ENCODE peak calls at places on chromosomes 5 and 9, in four cellular contexts. One of them, this sample, is unnamed.

GRCh38 chr5:1436681-1437080 is 8.6 kb downstream of the SLC6A3 start:
- DNase-seq in posterior cingulate gyrus: no peak
- DNase-seq in activated T-helper 1 cell treated with anti-CD3 and anti-CD28 coated beads, Interleukin-2, amount 50 U/mL, for 16 hours: no peak
- DNase-seq in HFFc6: no peak
- DNase-seq in this sample: no peak

GRCh38 chr5:117872798-117873368 is 1115.5 kb downstream of the DTWD2 start:
- DNase-seq in posterior cingulate gyrus: no peak
- DNase-seq in HFFc6: no peak
- DNase-seq in activated T-helper 1 cell treated with anti-CD3 and anti-CD28 coated beads, Interleukin-2, amount 50 U/mL, for 16 hours: no peak
- DNase-seq in this sample: no peak

GRCh38 chr9:101176384-101176783 is 147.9 kb downstream of the PLPPR1 start:
- DNase-seq in HFFc6: no peak
- DNase-seq in activated T-helper 1 cell treated with anti-CD3 and anti-CD28 coated beads, Interleukin-2, amount 50 U/mL, for 16 hours: no peak
- DNase-seq in posterior cingulate gyrus: no peak
- DNase-seq in this sample: no peak

GRCh38 chr9:132026932-132027585 is 52.6 kb downstream of the MED27 start:
- DNase-seq in HFFc6: peak; percentile 85
- DNase-seq in activated T-helper 1 cell treated with anti-CD3 and anti-CD28 coated beads, Interleukin-2, amount 50 U/mL, for 16 hours: no peak
- DNase-seq in posterior cingulate gyrus: no peak
- DNase-seq in this sample: no peak

GRCh38 chr9:133953621-133953975 is 38.5 kb downstream of the VAV2 start:
- DNase-seq in HFFc6: no peak
- DNase-seq in activated T-helper 1 cell treated with anti-CD3 and anti-CD28 coated beads, Interleukin-2, amount 50 U/mL, for 16 hours: no peak
- DNase-seq in posterior cingulate gyrus: peak; percentile 18
- DNase-seq in this sample: no peak

GRCh38 chr5:59296317-59297264 is 596.9 kb downstream of the PDE4D start:
- DNase-seq in activated T-helper 1 cell treated with anti-CD3 and anti-CD28 coated beads, Interleukin-2, amount 50 U/mL, for 16 hours: no peak
- DNase-seq in posterior cingulate gyrus: no peak
- DNase-seq in HFFc6: no peak
- DNase-seq in this sample: peak; percentile 59

GRCh38 chr9:121613009-121613766 is 38.2 kb upstream of the DAB2IP start:
- DNase-seq in HFFc6: no peak
- DNase-seq in activated T-helper 1 cell treated with anti-CD3 and anti-CD28 coated beads, Interleukin-2, amount 50 U/mL, for 16 hours: no peak
- DNase-seq in posterior cingulate gyrus: no peak
- DNase-seq in this sample: no peak

GRCh38 chr5:35030426-35030825 is 17.3 kb downstream of the AGXT2 start:
- DNase-seq in posterior cingulate gyrus: no peak
- DNase-seq in activated T-helper 1 cell treated with anti-CD3 and anti-CD28 coated beads, Interleukin-2, amount 50 U/mL, for 16 hours: no peak
- DNase-seq in HFFc6: no peak
- DNase-seq in this sample: no peak

GRCh38 chr9:75013735-75014134 is 14.4 kb downstream of the CARNMT1 start:
- DNase-seq in posterior cingulate gyrus: no peak
- DNase-seq in activated T-helper 1 cell treated with anti-CD3 and anti-CD28 coated beads, Interleukin-2, amount 50 U/mL, for 16 hours: no peak
- DNase-seq in HFFc6: no peak
- DNase-seq in this sample: no peak

GRCh38 chr9:137787786-137788505 is 89.6 kb upstream of the CACNA1B start:
- DNase-seq in posterior cingulate gyrus: no peak
- DNase-seq in activated T-helper 1 cell treated with anti-CD3 and anti-CD28 coated beads, Interleukin-2, amount 50 U/mL, for 16 hours: no peak
- DNase-seq in HFFc6: no peak
- DNase-seq in this sample: no peak

GRCh38 chr9:86434039-86434726 is 80.0 kb upstream of the TUT7 start:
- DNase-seq in posterior cingulate gyrus: no peak
- DNase-seq in activated T-helper 1 cell treated with anti-CD3 and anti-CD28 coated beads, Interleukin-2, amount 50 U/mL, for 16 hours: no peak
- DNase-seq in HFFc6: peak; percentile 69
- DNase-seq in this sample: peak; percentile 53

GRCh38 chr5:122498163-122498562 is 186.1 kb downstream of the SNCAIP start:
- DNase-seq in activated T-helper 1 cell treated with anti-CD3 and anti-CD28 coated beads, Interleukin-2, amount 50 U/mL, for 16 hours: no peak
- DNase-seq in posterior cingulate gyrus: no peak
- DNase-seq in HFFc6: no peak
- DNase-seq in this sample: no peak

GRCh38 chr5:57113486-57113885 is 60.4 kb upstream of the GPBP1 start:
- DNase-seq in posterior cingulate gyrus: no peak
- DNase-seq in activated T-helper 1 cell treated with anti-CD3 and anti-CD28 coated beads, Interleukin-2, amount 50 U/mL, for 16 hours: no peak
- DNase-seq in HFFc6: no peak
- DNase-seq in this sample: no peak

GRCh38 chr9:92626484-92626883 is 43.4 kb downstream of the IPPK start:
- DNase-seq in activated T-helper 1 cell treated with anti-CD3 and anti-CD28 coated beads, Interleukin-2, amount 50 U/mL, for 16 hours: no peak
- DNase-seq in HFFc6: no peak
- DNase-seq in posterior cingulate gyrus: no peak
- DNase-seq in this sample: no peak

GRCh38 chr9:109110326-109111014 is 9.3 kb downstream of the TMEM245 start:
- DNase-seq in HFFc6: peak; percentile 53
- DNase-seq in posterior cingulate gyrus: no peak
- DNase-seq in activated T-helper 1 cell treated with anti-CD3 and anti-CD28 coated beads, Interleukin-2, amount 50 U/mL, for 16 hours: no peak
- DNase-seq in this sample: peak; percentile 69

GRCh38 chr5:76641514-76642120 is 18.4 kb upstream of the F2RL2 start:
- DNase-seq in HFFc6: peak; percentile 60
- DNase-seq in activated T-helper 1 cell treated with anti-CD3 and anti-CD28 coated beads, Interleukin-2, amount 50 U/mL, for 16 hours: peak; percentile 25
- DNase-seq in posterior cingulate gyrus: no peak
- DNase-seq in this sample: peak; percentile 24

GRCh38 chr9:107465467-107466451 is 23.8 kb downstream of the KLF4 start:
- DNase-seq in activated T-helper 1 cell treated with anti-CD3 and anti-CD28 coated beads, Interleukin-2, amount 50 U/mL, for 16 hours: no peak
- DNase-seq in HFFc6: no peak
- DNase-seq in posterior cingulate gyrus: no peak
- DNase-seq in this sample: no peak

GRCh38 chr5:55993013-55993412 is 1.8 kb downstream of the IL6ST start:
- DNase-seq in activated T-helper 1 cell treated with anti-CD3 and anti-CD28 coated beads, Interleukin-2, amount 50 U/mL, for 16 hours: no peak
- DNase-seq in HFFc6: no peak
- DNase-seq in posterior cingulate gyrus: no peak
- DNase-seq in this sample: peak; percentile 4

GRCh38 chr9:14222149-14222835 is 91.6 kb downstream of the NFIB start:
- DNase-seq in activated T-helper 1 cell treated with anti-CD3 and anti-CD28 coated beads, Interleukin-2, amount 50 U/mL, for 16 hours: no peak
- DNase-seq in HFFc6: no peak
- DNase-seq in posterior cingulate gyrus: no peak
- DNase-seq in this sample: no peak

GRCh38 chr9:132043708-132044107 is 36.0 kb downstream of the MED27 start:
- DNase-seq in posterior cingulate gyrus: no peak
- DNase-seq in activated T-helper 1 cell treated with anti-CD3 and anti-CD28 coated beads, Interleukin-2, amount 50 U/mL, for 16 hours: no peak
- DNase-seq in HFFc6: no peak
- DNase-seq in this sample: no peak

GRCh38 chr9:21815643-21816042 is 13.2 kb downstream of the MTAP start:
- DNase-seq in posterior cingulate gyrus: no peak
- DNase-seq in activated T-helper 1 cell treated with anti-CD3 and anti-CD28 coated beads, Interleukin-2, amount 50 U/mL, for 16 hours: no peak
- DNase-seq in HFFc6: no peak
- DNase-seq in this sample: no peak

GRCh38 chr5:67028371-67028770 is 168.2 kb downstream of the CD180 start:
- DNase-seq in posterior cingulate gyrus: no peak
- DNase-seq in activated T-helper 1 cell treated with anti-CD3 and anti-CD28 coated beads, Interleukin-2, amount 50 U/mL, for 16 hours: no peak
- DNase-seq in HFFc6: peak; percentile 16
- DNase-seq in this sample: no peak

GRCh38 chr5:139304391-139305324 is 11.1 kb downstream of the MATR3 start:
- DNase-seq in activated T-helper 1 cell treated with anti-CD3 and anti-CD28 coated beads, Interleukin-2, amount 50 U/mL, for 16 hours: no peak
- DNase-seq in HFFc6: no peak
- DNase-seq in posterior cingulate gyrus: no peak
- DNase-seq in this sample: no peak

GRCh38 chr5:63121471-63121870 is 542.9 kb downstream of the LRRC70 start:
- DNase-seq in posterior cingulate gyrus: no peak
- DNase-seq in activated T-helper 1 cell treated with anti-CD3 and anti-CD28 coated beads, Interleukin-2, amount 50 U/mL, for 16 hours: no peak
- DNase-seq in HFFc6: no peak
- DNase-seq in this sample: no peak

GRCh38 chr5:3639175-3639574 is 43.5 kb downstream of the IRX1 start:
- DNase-seq in posterior cingulate gyrus: no peak
- DNase-seq in HFFc6: no peak
- DNase-seq in activated T-helper 1 cell treated with anti-CD3 and anti-CD28 coated beads, Interleukin-2, amount 50 U/mL, for 16 hours: no peak
- DNase-seq in this sample: no peak

GRCh38 chr9:135663857-135664256 is 748 bp downstream of the LCN9 start:
- DNase-seq in HFFc6: no peak
- DNase-seq in activated T-helper 1 cell treated with anti-CD3 and anti-CD28 coated beads, Interleukin-2, amount 50 U/mL, for 16 hours: no peak
- DNase-seq in posterior cingulate gyrus: no peak
- DNase-seq in this sample: no peak

GRCh38 chr9:136107155-136107952 is 11.3 kb downstream of the TMEM250 start:
- DNase-seq in posterior cingulate gyrus: no peak
- DNase-seq in activated T-helper 1 cell treated with anti-CD3 and anti-CD28 coated beads, Interleukin-2, amount 50 U/mL, for 16 hours: no peak
- DNase-seq in HFFc6: no peak
- DNase-seq in this sample: no peak

GRCh38 chr9:89606567-89607311 is 1.9 kb downstream of the GADD45G start:
- DNase-seq in posterior cingulate gyrus: no peak
- DNase-seq in activated T-helper 1 cell treated with anti-CD3 and anti-CD28 coated beads, Interleukin-2, amount 50 U/mL, for 16 hours: no peak
- DNase-seq in HFFc6: peak; percentile 30
- DNase-seq in this sample: peak; percentile 60

GRCh38 chr5:10276691-10277090 is 26.6 kb downstream of the CCT5 start:
- DNase-seq in HFFc6: no peak
- DNase-seq in activated T-helper 1 cell treated with anti-CD3 and anti-CD28 coated beads, Interleukin-2, amount 50 U/mL, for 16 hours: no peak
- DNase-seq in posterior cingulate gyrus: no peak
- DNase-seq in this sample: no peak

GRCh38 chr9:129208191-129209091 is 30.4 kb upstream of the IER5L start:
- DNase-seq in posterior cingulate gyrus: no peak
- DNase-seq in activated T-helper 1 cell treated with anti-CD3 and anti-CD28 coated beads, Interleukin-2, amount 50 U/mL, for 16 hours: peak; percentile 13
- DNase-seq in HFFc6: no peak
- DNase-seq in this sample: no peak

GRCh38 chr5:10264569-10264968 is 14.5 kb downstream of the CCT5 start:
- DNase-seq in posterior cingulate gyrus: no peak
- DNase-seq in HFFc6: peak; percentile 38
- DNase-seq in activated T-helper 1 cell treated with anti-CD3 and anti-CD28 coated beads, Interleukin-2, amount 50 U/mL, for 16 hours: no peak
- DNase-seq in this sample: no peak

GRCh38 chr5:137778772-137779564 is 24.8 kb upstream of the HNRNPA0 start:
- DNase-seq in posterior cingulate gyrus: no peak
- DNase-seq in activated T-helper 1 cell treated with anti-CD3 and anti-CD28 coated beads, Interleukin-2, amount 50 U/mL, for 16 hours: no peak
- DNase-seq in HFFc6: no peak
- DNase-seq in this sample: peak; percentile 34

GRCh38 chr5:101932599-101932998 is 363.5 kb downstream of the SLCO4C1 start:
- DNase-seq in posterior cingulate gyrus: no peak
- DNase-seq in HFFc6: no peak
- DNase-seq in activated T-helper 1 cell treated with anti-CD3 and anti-CD28 coated beads, Interleukin-2, amount 50 U/mL, for 16 hours: no peak
- DNase-seq in this sample: no peak

GRCh38 chr5:425714-426113 is 17.3 kb upstream of the EXOC3 start:
- DNase-seq in posterior cingulate gyrus: no peak
- DNase-seq in HFFc6: no peak
- DNase-seq in activated T-helper 1 cell treated with anti-CD3 and anti-CD28 coated beads, Interleukin-2, amount 50 U/mL, for 16 hours: no peak
- DNase-seq in this sample: no peak

GRCh38 chr9:136011703-136012496 is 50.7 kb upstream of the UBAC1 start:
- DNase-seq in activated T-helper 1 cell treated with anti-CD3 and anti-CD28 coated beads, Interleukin-2, amount 50 U/mL, for 16 hours: no peak
- DNase-seq in HFFc6: no peak
- DNase-seq in posterior cingulate gyrus: peak; percentile 65
- DNase-seq in this sample: no peak

GRCh38 chr9:16060457-16061129 is 507.8 kb downstream of the CCDC171 start:
- DNase-seq in HFFc6: no peak
- DNase-seq in posterior cingulate gyrus: no peak
- DNase-seq in activated T-helper 1 cell treated with anti-CD3 and anti-CD28 coated beads, Interleukin-2, amount 50 U/mL, for 16 hours: no peak
- DNase-seq in this sample: no peak

GRCh38 chr5:126519637-126520592 is 75.1 kb downstream of the ALDH7A1 start:
- DNase-seq in HFFc6: no peak
- DNase-seq in posterior cingulate gyrus: no peak
- DNase-seq in activated T-helper 1 cell treated with anti-CD3 and anti-CD28 coated beads, Interleukin-2, amount 50 U/mL, for 16 hours: no peak
- DNase-seq in this sample: no peak

GRCh38 chr9:130331573-130331972 is 66.0 kb downstream of the HMCN2 start:
- DNase-seq in posterior cingulate gyrus: no peak
- DNase-seq in HFFc6: peak; percentile 80
- DNase-seq in activated T-helper 1 cell treated with anti-CD3 and anti-CD28 coated beads, Interleukin-2, amount 50 U/mL, for 16 hours: no peak
- DNase-seq in this sample: no peak

GRCh38 chr9:136729144-136729543 is 13.6 kb downstream of the LCN10 start:
- DNase-seq in HFFc6: no peak
- DNase-seq in posterior cingulate gyrus: no peak
- DNase-seq in activated T-helper 1 cell treated with anti-CD3 and anti-CD28 coated beads, Interleukin-2, amount 50 U/mL, for 16 hours: no peak
- DNase-seq in this sample: no peak